ENCODE peak calls at places on chromosomes 16 and 17, in nine cellular contexts. One of them, this sample, is unnamed.

GRCh38 chr17:382644-383533 is 30.3 kb upstream of the RPH3AL start:
- DNase-seq in OCI-LY7: no peak
- DNase-seq in GM23338: peak; percentile 92
- DNase-seq in fibroblast of lung: peak; percentile 35
- DNase-seq in cardiac muscle cell: peak; percentile 61
- DNase-seq in bronchial epithelial cell: no peak
- DNase-seq in ovary: peak; percentile 49
- DNase-seq in RWPE2: no peak
- DNase-seq in stomach: no peak
- DNase-seq in this sample: peak; percentile 83

GRCh38 chr16:80924372-80924978 is 82.2 kb downstream of the CMC2 start:
- DNase-seq in OCI-LY7: peak; percentile 12
- DNase-seq in GM23338: peak; percentile 90
- DNase-seq in fibroblast of lung: peak; percentile 39
- DNase-seq in cardiac muscle cell: peak; percentile 78
- DNase-seq in bronchial epithelial cell: peak; percentile 60
- DNase-seq in ovary: no peak
- DNase-seq in RWPE2: no peak
- DNase-seq in stomach: peak; percentile 80
- DNase-seq in this sample: peak; percentile 69

GRCh38 chr17:74836191-74836590 is 23.5 kb downstream of the GRIN2C start:
- DNase-seq in OCI-LY7: no peak
- DNase-seq in GM23338: no peak
- DNase-seq in fibroblast of lung: no peak
- DNase-seq in cardiac muscle cell: no peak
- DNase-seq in bronchial epithelial cell: no peak
- DNase-seq in ovary: no peak
- DNase-seq in RWPE2: no peak
- DNase-seq in stomach: no peak
- DNase-seq in this sample: no peak

GRCh38 chr17:56571456-56571855 is 22.0 kb upstream of the NOG start:
- DNase-seq in OCI-LY7: no peak
- DNase-seq in GM23338: no peak
- DNase-seq in fibroblast of lung: no peak
- DNase-seq in cardiac muscle cell: no peak
- DNase-seq in bronchial epithelial cell: no peak
- DNase-seq in ovary: no peak
- DNase-seq in RWPE2: no peak
- DNase-seq in stomach: no peak
- DNase-seq in this sample: no peak

GRCh38 chr16:10376229-10376628 is 9.6 kb upstream of the ATF7IP2 start:
- DNase-seq in OCI-LY7: no peak
- DNase-seq in GM23338: no peak
- DNase-seq in fibroblast of lung: no peak
- DNase-seq in cardiac muscle cell: no peak
- DNase-seq in bronchial epithelial cell: no peak
- DNase-seq in ovary: no peak
- DNase-seq in RWPE2: no peak
- DNase-seq in stomach: no peak
- DNase-seq in this sample: no peak

GRCh38 chr17:2054740-2055493 is at the start of gene HIC1:
- DNase-seq in OCI-LY7: peak; percentile 78
- DNase-seq in GM23338: peak; percentile 82
- DNase-seq in fibroblast of lung: peak; percentile 76
- DNase-seq in cardiac muscle cell: peak; percentile 84
- DNase-seq in bronchial epithelial cell: peak; percentile 37
- DNase-seq in ovary: peak; percentile 86
- DNase-seq in RWPE2: no peak
- DNase-seq in stomach: peak; percentile 79
- DNase-seq in this sample: peak; percentile 82

GRCh38 chr17:64219571-64219970 is 43.5 kb downstream of the TEX2 start:
- DNase-seq in OCI-LY7: no peak
- DNase-seq in GM23338: no peak
- DNase-seq in fibroblast of lung: no peak
- DNase-seq in cardiac muscle cell: no peak
- DNase-seq in bronchial epithelial cell: no peak
- DNase-seq in ovary: no peak
- DNase-seq in RWPE2: no peak
- DNase-seq in stomach: no peak
- DNase-seq in this sample: no peak

GRCh38 chr17:50348522-50349240 is 2.8 kb downstream of the XYLT2 start:
- DNase-seq in OCI-LY7: no peak
- DNase-seq in GM23338: no peak
- DNase-seq in fibroblast of lung: peak; percentile 20
- DNase-seq in cardiac muscle cell: no peak
- DNase-seq in bronchial epithelial cell: peak; percentile 54
- DNase-seq in ovary: no peak
- DNase-seq in RWPE2: peak; percentile 45
- DNase-seq in stomach: peak; percentile 58
- DNase-seq in this sample: peak; percentile 34

GRCh38 chr16:1826691-1827573 is at the start of the genes FAHD1 and HAGH:
- DNase-seq in OCI-LY7: peak; percentile 90
- DNase-seq in GM23338: peak; percentile 93
- DNase-seq in fibroblast of lung: peak; percentile 95
- DNase-seq in cardiac muscle cell: peak; percentile 97
- DNase-seq in bronchial epithelial cell: peak; percentile 83
- DNase-seq in ovary: peak; percentile 90
- DNase-seq in RWPE2: peak; percentile 94
- DNase-seq in stomach: peak; percentile 94
- DNase-seq in this sample: peak; percentile 97

GRCh38 chr16:1825864-1826690 is 548 bp downstream of the HAGH start:
- DNase-seq in OCI-LY7: peak; percentile 49
- DNase-seq in GM23338: peak; percentile 76
- DNase-seq in fibroblast of lung: no peak
- DNase-seq in cardiac muscle cell: peak; percentile 11
- DNase-seq in bronchial epithelial cell: peak; percentile 33
- DNase-seq in ovary: no peak
- DNase-seq in RWPE2: no peak
- DNase-seq in stomach: peak; percentile 63
- DNase-seq in this sample: no peak

GRCh38 chr16:1822801-1823200 is 3.8 kb downstream of the HAGH start:
- DNase-seq in OCI-LY7: no peak
- DNase-seq in GM23338: no peak
- DNase-seq in fibroblast of lung: no peak
- DNase-seq in cardiac muscle cell: no peak
- DNase-seq in bronchial epithelial cell: no peak
- DNase-seq in ovary: no peak
- DNase-seq in RWPE2: no peak
- DNase-seq in stomach: no peak
- DNase-seq in this sample: no peak

GRCh38 chr16:1823821-1824220 is 2.8 kb downstream of the HAGH start:
- DNase-seq in OCI-LY7: peak; percentile 66
- DNase-seq in GM23338: peak; percentile 71
- DNase-seq in fibroblast of lung: peak; percentile 56
- DNase-seq in cardiac muscle cell: peak; percentile 70
- DNase-seq in bronchial epithelial cell: peak; percentile 60
- DNase-seq in ovary: no peak
- DNase-seq in RWPE2: peak; percentile 75
- DNase-seq in stomach: peak; percentile 55
- DNase-seq in this sample: peak; percentile 61

DNA sequence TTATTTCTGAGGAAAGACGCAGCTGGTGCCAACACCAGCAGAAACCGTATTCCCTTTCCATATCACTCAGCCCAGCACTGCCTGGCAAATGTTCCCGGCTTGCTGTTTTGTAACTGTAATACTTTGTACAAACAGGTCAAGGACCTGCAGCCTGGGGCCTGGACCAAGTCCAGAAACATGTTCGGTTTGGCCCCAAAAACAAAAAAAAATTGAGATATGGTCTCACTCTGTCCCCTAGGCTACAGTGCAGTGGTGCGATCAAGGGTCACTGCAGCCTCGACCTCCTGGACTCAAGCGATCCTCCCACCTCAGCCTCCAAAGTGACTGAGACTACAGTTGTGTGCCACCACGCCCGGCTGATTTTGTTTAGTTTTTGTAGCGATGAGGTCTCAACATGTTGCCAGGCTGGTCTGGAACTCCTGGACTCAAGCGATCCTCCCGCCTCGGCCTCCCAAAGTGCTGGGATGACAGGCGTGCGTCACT is 1.2 kb downstream of the HAGH start:
- DNase-seq in OCI-LY7: no peak
- DNase-seq in GM23338: no peak
- DNase-seq in fibroblast of lung: no peak
- DNase-seq in cardiac muscle cell: no peak
- DNase-seq in bronchial epithelial cell: no peak
- DNase-seq in ovary: no peak
- DNase-seq in RWPE2: no peak
- DNase-seq in stomach: peak; percentile 46
- DNase-seq in this sample: no peak
- H3K4me3 ChIP-seq in OCI-LY7: peak overlapping the region; percentile 78
- H3K4me3 ChIP-seq in GM23338: peak overlapping the region; percentile 65
- H3K4me3 ChIP-seq in fibroblast of lung: peak overlapping the region; percentile 61
- H3K4me3 ChIP-seq in cardiac muscle cell: peak overlapping the region; percentile 83
- H3K4me3 ChIP-seq in bronchial epithelial cell: peak overlapping the region; percentile 100
- H3K4me3 ChIP-seq in ovary: peak overlapping the region; percentile 88
- H3K4me3 ChIP-seq in RWPE2: peak overlapping the region; percentile 62
- H3K4me3 ChIP-seq in stomach: peak overlapping the region; percentile 96
- H3K4me3 ChIP-seq in this sample: peak overlapping the region; percentile 100

GRCh38 chr16:31198207-31198882 is 4.2 kb downstream of the PYCARD start:
- DNase-seq in OCI-LY7: no peak
- DNase-seq in GM23338: no peak
- DNase-seq in fibroblast of lung: no peak
- DNase-seq in cardiac muscle cell: no peak
- DNase-seq in bronchial epithelial cell: no peak
- DNase-seq in ovary: no peak
- DNase-seq in RWPE2: no peak
- DNase-seq in stomach: no peak
- DNase-seq in this sample: no peak

GRCh38 chr16:31199430-31200041 is 3.0 kb downstream of the PYCARD start:
- DNase-seq in OCI-LY7: no peak
- DNase-seq in GM23338: no peak
- DNase-seq in fibroblast of lung: no peak
- DNase-seq in cardiac muscle cell: no peak
- DNase-seq in bronchial epithelial cell: no peak
- DNase-seq in ovary: no peak
- DNase-seq in RWPE2: no peak
- DNase-seq in stomach: no peak
- DNase-seq in this sample: no peak

GRCh38 chr16:31201511-31202401 is 804 bp downstream of the PYCARD start:
- DNase-seq in OCI-LY7: peak; percentile 66
- DNase-seq in GM23338: peak; percentile 79
- DNase-seq in fibroblast of lung: peak; percentile 21
- DNase-seq in cardiac muscle cell: no peak
- DNase-seq in bronchial epithelial cell: peak; percentile 50
- DNase-seq in ovary: no peak
- DNase-seq in RWPE2: peak; percentile 59
- DNase-seq in stomach: peak; percentile 47
- DNase-seq in this sample: peak; percentile 25

GRCh38 chr16:31202402-31203385 is at the start of gene PYCARD:
- DNase-seq in OCI-LY7: peak; percentile 37
- DNase-seq in GM23338: peak; percentile 66
- DNase-seq in fibroblast of lung: peak; percentile 28
- DNase-seq in cardiac muscle cell: peak; percentile 63
- DNase-seq in bronchial epithelial cell: peak; percentile 33
- DNase-seq in ovary: peak; percentile 34
- DNase-seq in RWPE2: peak; percentile 57
- DNase-seq in stomach: peak; percentile 45
- DNase-seq in this sample: peak; percentile 44

GRCh38 chr16:31200821-31201510 is 1.6 kb downstream of the PYCARD start:
- DNase-seq in OCI-LY7: peak; percentile 49
- DNase-seq in GM23338: no peak
- DNase-seq in fibroblast of lung: peak; percentile 39
- DNase-seq in cardiac muscle cell: no peak
- DNase-seq in bronchial epithelial cell: no peak
- DNase-seq in ovary: no peak
- DNase-seq in RWPE2: peak; percentile 52
- DNase-seq in stomach: no peak
- DNase-seq in this sample: peak; percentile 23
- H3K4me3 ChIP-seq in OCI-LY7: peak overlapping the region; percentile 69
- H3K4me3 ChIP-seq in GM23338: peak overlapping the region; percentile 82
- H3K4me3 ChIP-seq in fibroblast of lung: peak overlapping the region; percentile 65
- H3K4me3 ChIP-seq in cardiac muscle cell: no peak overlapping the region
- H3K4me3 ChIP-seq in bronchial epithelial cell: peak overlapping the region; percentile 75
- H3K4me3 ChIP-seq in ovary: no peak overlapping the region
- H3K4me3 ChIP-seq in RWPE2: peak overlapping the region; percentile 39
- H3K4me3 ChIP-seq in stomach: peak overlapping the region; percentile 83
- H3K4me3 ChIP-seq in this sample: no peak overlapping the region

GRCh38 chr17:3526491-3526890 is 31.1 kb downstream of the TRPV3 start:
- DNase-seq in OCI-LY7: no peak
- DNase-seq in GM23338: no peak
- DNase-seq in fibroblast of lung: no peak
- DNase-seq in cardiac muscle cell: no peak
- DNase-seq in bronchial epithelial cell: no peak
- DNase-seq in ovary: no peak
- DNase-seq in RWPE2: no peak
- DNase-seq in stomach: no peak
- DNase-seq in this sample: no peak
- H3K4me3 ChIP-seq in OCI-LY7: no peak overlapping the region
- H3K4me3 ChIP-seq in GM23338: no peak overlapping the region
- H3K4me3 ChIP-seq in fibroblast of lung: no peak overlapping the region
- H3K4me3 ChIP-seq in cardiac muscle cell: no peak overlapping the region
- H3K4me3 ChIP-seq in bronchial epithelial cell: no peak overlapping the region
- H3K4me3 ChIP-seq in ovary: no peak overlapping the region
- H3K4me3 ChIP-seq in RWPE2: no peak overlapping the region
- H3K4me3 ChIP-seq in stomach: no peak overlapping the region
- H3K4me3 ChIP-seq in this sample: no peak overlapping the region

GRCh38 chr16:23842137-23842600 is 6.4 kb downstream of the PRKCB start:
- DNase-seq in OCI-LY7: no peak
- DNase-seq in GM23338: no peak
- DNase-seq in fibroblast of lung: no peak
- DNase-seq in cardiac muscle cell: no peak
- DNase-seq in bronchial epithelial cell: no peak
- DNase-seq in ovary: no peak
- DNase-seq in RWPE2: no peak
- DNase-seq in stomach: no peak
- DNase-seq in this sample: no peak

GRCh38 chr16:23837553-23838308 is 1.9 kb downstream of the PRKCB start:
- DNase-seq in OCI-LY7: peak; percentile 65
- DNase-seq in GM23338: peak; percentile 32
- DNase-seq in fibroblast of lung: no peak
- DNase-seq in cardiac muscle cell: no peak
- DNase-seq in bronchial epithelial cell: no peak
- DNase-seq in ovary: no peak
- DNase-seq in RWPE2: no peak
- DNase-seq in stomach: no peak
- DNase-seq in this sample: no peak

GRCh38 chr16:23838485-23839142 is 2.8 kb downstream of the PRKCB start:
- DNase-seq in OCI-LY7: no peak
- DNase-seq in GM23338: no peak
- DNase-seq in fibroblast of lung: no peak
- DNase-seq in cardiac muscle cell: no peak
- DNase-seq in bronchial epithelial cell: no peak
- DNase-seq in ovary: no peak
- DNase-seq in RWPE2: no peak
- DNase-seq in stomach: no peak
- DNase-seq in this sample: no peak

GRCh38 chr16:23843143-23843542 is 7.4 kb downstream of the PRKCB start:
- DNase-seq in OCI-LY7: peak; percentile 84
- DNase-seq in GM23338: no peak
- DNase-seq in fibroblast of lung: no peak
- DNase-seq in cardiac muscle cell: no peak
- DNase-seq in bronchial epithelial cell: no peak
- DNase-seq in ovary: no peak
- DNase-seq in RWPE2: no peak
- DNase-seq in stomach: no peak
- DNase-seq in this sample: no peak

DNA sequence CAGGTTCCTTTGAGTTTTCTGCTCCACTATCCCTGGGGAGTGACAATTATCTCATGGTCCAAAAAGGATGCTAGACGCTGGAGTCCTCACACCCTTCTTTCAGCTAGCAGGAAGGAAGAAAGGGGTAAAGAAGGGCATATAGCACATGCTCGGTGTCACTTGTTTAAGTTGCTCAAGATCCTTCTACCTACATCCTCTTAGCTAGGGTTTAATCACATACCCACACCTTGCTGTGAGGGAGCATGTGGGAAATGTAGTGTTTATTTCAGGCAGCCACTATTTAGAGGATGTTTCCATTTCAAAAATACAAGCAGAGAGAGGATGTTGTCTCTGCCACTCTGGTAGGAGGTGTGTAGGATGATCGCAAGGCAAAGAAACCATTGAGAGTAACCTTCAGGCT is 4.5 kb downstream of the PRKCB start:
- DNase-seq in OCI-LY7: no peak
- DNase-seq in GM23338: no peak
- DNase-seq in fibroblast of lung: no peak
- DNase-seq in cardiac muscle cell: no peak
- DNase-seq in bronchial epithelial cell: no peak
- DNase-seq in ovary: no peak
- DNase-seq in RWPE2: no peak
- DNase-seq in stomach: no peak
- DNase-seq in this sample: no peak
- H3K4me3 ChIP-seq in OCI-LY7: peak overlapping the region; percentile 1
- H3K4me3 ChIP-seq in GM23338: no peak overlapping the region
- H3K4me3 ChIP-seq in fibroblast of lung: no peak overlapping the region
- H3K4me3 ChIP-seq in cardiac muscle cell: no peak overlapping the region
- H3K4me3 ChIP-seq in bronchial epithelial cell: no peak overlapping the region
- H3K4me3 ChIP-seq in ovary: no peak overlapping the region
- H3K4me3 ChIP-seq in RWPE2: no peak overlapping the region
- H3K4me3 ChIP-seq in stomach: no peak overlapping the region
- H3K4me3 ChIP-seq in this sample: no peak overlapping the region

This sample was measured in choroid plexus epithelial cell.